ENCODE peak calls at places on chromosomes 4 and X, in four cellular contexts. W is lung; R is stimulated activated CD4-positive, alpha-beta T cell treated with anti-CD3 and anti-CD28 coated beads, Interleukin-1b, Interleukin-23, amount 100 ng/mL, for 24 hours; A is NCI-H748 treated with DMSO at 0.1 percent for 48 hours. X is an unnamed sample.

GRCh38 chrX:136028383-136028984 is 43.2 kb downstream of the SLC9A6 start:
- DNase-seq in W (no peak), R (no peak), A (peak), X (no peak)

GRCh38 chrX:113892401-113892800 is 691.5 kb upstream of the HTR2C start:
- DNase-seq in W (no peak), R (no peak), A (no peak), X (no peak)

GRCh38 chr4:73222466-73223257 is 35.9 kb downstream of the ANKRD17 start:
- DNase-seq in W (peak), R (peak), A (peak), X (peak)

GRCh38 chr4:72375050-72375736 is 193.8 kb downstream of the ADAMTS3 start:
- DNase-seq in W (no peak), R (no peak), A (no peak), X (no peak)

GRCh38 chrX:82742351-82742750 is 765.7 kb upstream of the POU3F4 start:
- DNase-seq in W (no peak), R (no peak), A (no peak), X (no peak)

GRCh38 chrX:87489071-87489470 is 28.5 kb upstream of the KLHL4 start:
- DNase-seq in W (no peak), R (no peak), A (no peak), X (no peak)

GRCh38 chrX:70437921-70438665 is 6.5 kb upstream of the DLG3 start:
- DNase-seq in W (no peak), R (no peak), A (no peak), X (no peak)

GRCh38 chrX:151688695-151689094 is 6.6 kb upstream of the PRRG3 start:
- DNase-seq in W (no peak), R (no peak), A (no peak), X (no peak)

GRCh38 chr4:7359302-7360063 is 75.2 kb downstream of the PSAPL1 start:
- DNase-seq in W (peak), R (no peak), A (peak), X (no peak)

GRCh38 chr4:1722551-1723071 is 1.3 kb downstream of the TACC3 start:
- DNase-seq in W (no peak), R (no peak), A (no peak), X (no peak)

GRCh38 chr4:87211249-87211952 is 9.0 kb downstream of the KLHL8 start:
- DNase-seq in W (no peak), R (no peak), A (no peak), X (no peak)

GRCh38 chr4:47704693-47705325 is 133.1 kb downstream of the CORIN start:
- DNase-seq in W (peak), R (no peak), A (no peak), X (no peak)

GRCh38 chr4:86448891-86449290 is 89.0 kb upstream of the MAPK10 start:
- DNase-seq in W (no peak), R (no peak), A (no peak), X (no peak)

GRCh38 chr4:10656988-10657387 is 27.6 kb downstream of the CLNK start:
- DNase-seq in W (no peak), R (no peak), A (no peak), X (no peak)

GRCh38 chr4:144862221-144862620 is 216.3 kb downstream of the HHIP start:
- DNase-seq in W (no peak), R (no peak), A (no peak), X (no peak)

GRCh38 chr4:26220704-26221103 is 100.1 kb upstream of the RBPJ start:
- DNase-seq in W (no peak), R (no peak), A (no peak), X (no peak)

GRCh38 chr4:117983541-117984451 is 50.5 kb upstream of the NDST3 start:
- DNase-seq in W (no peak), R (no peak), A (no peak), X (no peak)

GRCh38 chrX:85109235-85109634 is 105.6 kb downstream of the APOOL start:
- DNase-seq in W (no peak), R (no peak), A (no peak), X (no peak)

GRCh38 chr4:85725727-85726170 is 250.8 kb downstream of the ARHGAP24 start:
- DNase-seq in W (peak), R (no peak), A (no peak), X (no peak)

GRCh38 chr4:38577482-38577881 is 86.5 kb upstream of the KLF3 start:
- DNase-seq in W (no peak), R (no peak), A (no peak), X (no peak)

GRCh38 chr4:151099976-151100417 is 569 bp downstream of the RPS3A start:
- DNase-seq in W (no peak), R (no peak), A (no peak), X (no peak)

GRCh38 chrX:133698298-133698697 is 283.0 kb upstream of the GPC4 start:
- DNase-seq in W (no peak), R (no peak), A (no peak), X (no peak)

GRCh38 chr4:79065262-79065661 is 126.0 kb upstream of the PAQR3 start:
- DNase-seq in W (no peak), R (no peak), A (no peak), X (no peak)

GRCh38 chrX:121579016-121579760 is 531.8 kb downstream of the GLUD2 start:
- DNase-seq in W (no peak), R (no peak), A (peak), X (no peak)

GRCh38 chr4:23654791-23655190 is 235.1 kb downstream of the PPARGC1A start:
- DNase-seq in W (no peak), R (no peak), A (no peak), X (no peak)

GRCh38 chr4:113921089-113921842 is 58.2 kb downstream of the ARSJ start:
- DNase-seq in W (no peak), R (no peak), A (no peak), X (no peak)

GRCh38 chrX:44483965-44484606 is 58.6 kb downstream of the FUNDC1 start:
- DNase-seq in W (no peak), R (no peak), A (no peak), X (no peak)

GRCh38 chrX:100413231-100413630 is 3.2 kb upstream of the PCDH19 start:
- DNase-seq in W (no peak), R (no peak), A (peak), X (no peak)

GRCh38 chr4:138681000-138681604 is 334.5 kb upstream of the NOCT start:
- DNase-seq in W (peak), R (peak), A (peak), X (no peak)

GRCh38 chr4:7956306-7957112 is 16.8 kb upstream of the AFAP1 start:
- DNase-seq in W (no peak), R (no peak), A (no peak), X (no peak)

GRCh38 chr4:186204611-186205144 is 13.3 kb downstream of the CYP4V2 start:
- DNase-seq in W (no peak), R (no peak), A (no peak), X (no peak)

GRCh38 chr4:73311428-73311827 is 52.8 kb upstream of the ANKRD17 start:
- DNase-seq in W (no peak), R (no peak), A (no peak), X (no peak)

GRCh38 chr4:145956288-145956890 is 17.8 kb upstream of the ZNF827 start:
- DNase-seq in W (no peak), R (peak), A (peak), X (no peak)

GRCh38 chr4:8688041-8688907 is 95.7 kb downstream of the CPZ start:
- DNase-seq in W (no peak), R (no peak), A (no peak), X (no peak)

GRCh38 chrX:68894513-68895338 is 65.9 kb downstream of the EFNB1 start:
- DNase-seq in W (peak), R (no peak), A (no peak), X (no peak)

GRCh38 chr4:76898949-76899640 is 1.2 kb upstream of the SOWAHB start:
- DNase-seq in W (no peak), R (no peak), A (no peak), X (no peak)

X was measured in GM18507.